ENCODE peak calls at places on chromosomes 16 and 17, in seven cellular contexts. E is iPS DF 6.9; C is right atrium auricular region; Y is CD4-positive, alpha-beta T cell; V is fibroblast of the aortic adventitia; H is Right ventricle myocardium superior; J is A172. W is an unnamed sample.

GRCh38 chr16:23499801-23500200 is 10.5 kb downstream of the GGA2 start:
- DNase-seq in E (no peak), C (no peak), Y (no peak), V (no peak), H (no peak), J (no peak), W (no peak)

GRCh38 chr17:32993977-32994376 is 2.3 kb downstream of the SPACA3 start:
- DNase-seq in E (no peak), C (no peak), Y (no peak), V (no peak), H (no peak), J (no peak), W (no peak)

GRCh38 chr16:6957676-6958075 is 375.0 kb upstream of the RBFOX1 start:
- DNase-seq in E (no peak), C (no peak), Y (no peak), V (no peak), H (no peak), J (no peak), W (no peak)

GRCh38 chr17:77867308-77867781 is 91.2 kb upstream of the TNRC6C start:
- DNase-seq in E (no peak), C (no peak), Y (no peak), V (no peak), H (no peak), J (no peak), W (no peak)

GRCh38 chr16:2520784-2521577 is 810 bp downstream of the AMDHD2 start:
- DNase-seq in E (no peak), C (no peak), Y (peak), V (no peak), H (peak), J (no peak), W (no peak)

GRCh38 chr16:55622930-55623561 is 32.7 kb upstream of the SLC6A2 start:
- DNase-seq in E (peak), C (no peak), Y (no peak), V (no peak), H (no peak), J (peak), W (peak)

GRCh38 chr16:82995927-82996441 is 369.2 kb downstream of the CDH13 start:
- DNase-seq in E (no peak), C (no peak), Y (no peak), V (peak), H (no peak), J (peak), W (no peak)

GRCh38 chr17:45316271-45317112 is at the start of gene MAP3K14:
- DNase-seq in E (no peak), C (peak), Y (peak), V (peak), H (peak), J (no peak), W (peak)

GRCh38 chr17:9022553-9023388 is 1.5 kb downstream of the NTN1 start:
- DNase-seq in E (no peak), C (no peak), Y (no peak), V (peak), H (peak), J (no peak), W (no peak)

GRCh38 chr16:78180349-78180748 is 80.9 kb downstream of the WWOX start:
- DNase-seq in E (no peak), C (no peak), Y (no peak), V (no peak), H (no peak), J (no peak), W (no peak)

GRCh38 chr17:8479431-8479947 is 43.8 kb downstream of the NDEL1 start:
- DNase-seq in E (no peak), C (no peak), Y (no peak), V (peak), H (peak), J (no peak), W (no peak)

GRCh38 chr16:80997139-80997798 is 9.4 kb downstream of the CMC2 start:
- DNase-seq in E (no peak), C (no peak), Y (no peak), V (peak), H (no peak), J (no peak), W (no peak)

GRCh38 chr17:67800495-67800928 is 24.8 kb upstream of the BPTF start:
- DNase-seq in E (peak), C (peak), Y (peak), V (peak), H (peak), J (peak), W (peak)

GRCh38 chr16:50244140-50244503 is 22.2 kb upstream of the ADCY7 start:
- DNase-seq in E (no peak), C (no peak), Y (no peak), V (no peak), H (no peak), J (no peak), W (no peak)

GRCh38 chr16:87834668-87835473 is 34.4 kb downstream of the SLC7A5 start:
- DNase-seq in E (no peak), C (no peak), Y (no peak), V (no peak), H (peak), J (peak), W (peak)

GRCh38 chr17:51395621-51396020 is 135.3 kb downstream of the UTP18 start:
- DNase-seq in E (no peak), C (no peak), Y (no peak), V (no peak), H (no peak), J (no peak), W (no peak)

GRCh38 chr16:81535679-81536360 is 91.2 kb downstream of the CMIP start:
- DNase-seq in E (no peak), C (no peak), Y (no peak), V (no peak), H (no peak), J (no peak), W (no peak)

GRCh38 chr16:13982446-13982845 is 62.5 kb downstream of the ERCC4 start:
- DNase-seq in E (no peak), C (no peak), Y (no peak), V (no peak), H (no peak), J (no peak), W (no peak)

GRCh38 chr17:338442-339192 is 14.0 kb downstream of the RPH3AL start:
- DNase-seq in E (no peak), C (no peak), Y (no peak), V (no peak), H (no peak), J (no peak), W (no peak)

GRCh38 chr16:87173294-87173883 is 143.8 kb downstream of the C16orf95 start:
- DNase-seq in E (no peak), C (no peak), Y (no peak), V (peak), H (no peak), J (no peak), W (no peak)

GRCh38 chr16:4461250-4462085 is 13.0 kb downstream of the NMRAL1 start:
- DNase-seq in E (no peak), C (no peak), Y (no peak), V (no peak), H (no peak), J (no peak), W (no peak)

GRCh38 chr17:68292689-68293040 is 1.4 kb downstream of the ARSG start:
- DNase-seq in E (no peak), C (no peak), Y (no peak), V (no peak), H (no peak), J (no peak), W (no peak)

GRCh38 chr17:51707216-51707615 is 446.9 kb downstream of the UTP18 start:
- DNase-seq in E (no peak), C (no peak), Y (no peak), V (no peak), H (no peak), J (no peak), W (no peak)

GRCh38 chr16:70770968-70771552 is 29.9 kb downstream of the VAC14 start:
- DNase-seq in E (no peak), C (peak), Y (peak), V (peak), H (peak), J (peak), W (peak)

GRCh38 chr16:2205104-2205966 is at the start of gene MLST8:
- DNase-seq in E (no peak), C (peak), Y (peak), V (peak), H (peak), J (peak), W (peak)

GRCh38 chr16:67672739-67673662 is 6.4 kb downstream of the C16orf86 start:
- DNase-seq in E (no peak), C (peak), Y (peak), V (peak), H (peak), J (peak), W (peak)

GRCh38 chr17:58285422-58285810 is 4.7 kb upstream of the MPO start:
- DNase-seq in E (no peak), C (no peak), Y (no peak), V (peak), H (no peak), J (no peak), W (no peak)

GRCh38 chr17:72528683-72529082 is 407.9 kb downstream of the SOX9 start:
- DNase-seq in E (no peak), C (no peak), Y (no peak), V (no peak), H (no peak), J (no peak), W (no peak)

GRCh38 chr17:62920300-62920699 is 45.7 kb upstream of the TANC2 start:
- DNase-seq in E (no peak), C (no peak), Y (no peak), V (no peak), H (no peak), J (no peak), W (no peak)

GRCh38 chr16:68444058-68444657 is 4.2 kb downstream of the SMPD3 start:
- DNase-seq in E (peak), C (no peak), Y (no peak), V (peak), H (no peak), J (peak), W (no peak)

W was measured in BE2C.